ENCODE peak calls at places on chromosomes 13 and 19, in nine cellular contexts. One of them, this sample, is unnamed.

GRCh38 chr19:18173572-18174294 is at the start of gene IFI30:
- DNase-seq in aorta: peak; percentile 90
- DNase-seq in mesendoderm: peak; percentile 77
- DNase-seq in heart left ventricle: peak; percentile 74
- DNase-seq in body of pancreas: peak; percentile 94
- DNase-seq in CD8-positive, alpha-beta T cell: peak; percentile 73
- DNase-seq in transverse colon: peak; percentile 88
- DNase-seq in tibial artery: peak; percentile 90
- DNase-seq in adrenal gland: peak; percentile 85
- DNase-seq in this sample: peak; percentile 75

GRCh38 chr19:21256722-21257121 is 72.5 kb downstream of the ZNF708 start:
- DNase-seq in aorta: no peak
- DNase-seq in mesendoderm: peak; percentile 77
- DNase-seq in heart left ventricle: no peak
- DNase-seq in body of pancreas: peak; percentile 3
- DNase-seq in CD8-positive, alpha-beta T cell: no peak
- DNase-seq in transverse colon: no peak
- DNase-seq in tibial artery: no peak
- DNase-seq in adrenal gland: no peak
- DNase-seq in this sample: no peak

GRCh38 chr19:2540646-2541454 is 64.9 kb downstream of the GADD45B start:
- DNase-seq in aorta: peak; percentile 92
- DNase-seq in mesendoderm: peak; percentile 100
- DNase-seq in heart left ventricle: peak; percentile 95
- DNase-seq in body of pancreas: peak; percentile 90
- DNase-seq in CD8-positive, alpha-beta T cell: no peak
- DNase-seq in transverse colon: peak; percentile 82
- DNase-seq in tibial artery: peak; percentile 93
- DNase-seq in adrenal gland: no peak
- DNase-seq in this sample: peak; percentile 89

GRCh38 chr19:15466851-15467733 is 2.7 kb upstream of the RASAL3 start:
- DNase-seq in aorta: peak; percentile 32
- DNase-seq in mesendoderm: no peak
- DNase-seq in heart left ventricle: no peak
- DNase-seq in body of pancreas: no peak
- DNase-seq in CD8-positive, alpha-beta T cell: peak; percentile 68
- DNase-seq in transverse colon: peak; percentile 23
- DNase-seq in tibial artery: no peak
- DNase-seq in adrenal gland: no peak
- DNase-seq in this sample: no peak

GRCh38 chr19:53158119-53158656 is 665 bp downstream of the ZNF347 start:
- DNase-seq in aorta: peak; percentile 49
- DNase-seq in mesendoderm: peak; percentile 70
- DNase-seq in heart left ventricle: peak; percentile 42
- DNase-seq in body of pancreas: peak; percentile 31
- DNase-seq in CD8-positive, alpha-beta T cell: peak; percentile 53
- DNase-seq in transverse colon: peak; percentile 39
- DNase-seq in tibial artery: peak; percentile 65
- DNase-seq in adrenal gland: peak; percentile 48
- DNase-seq in this sample: peak; percentile 47

GRCh38 chr13:99647593-99647980 is 146.3 kb downstream of the TM9SF2 start:
- DNase-seq in aorta: no peak
- DNase-seq in mesendoderm: no peak
- DNase-seq in heart left ventricle: no peak
- DNase-seq in body of pancreas: no peak
- DNase-seq in CD8-positive, alpha-beta T cell: no peak
- DNase-seq in transverse colon: no peak
- DNase-seq in tibial artery: no peak
- DNase-seq in adrenal gland: no peak
- DNase-seq in this sample: no peak

GRCh38 chr13:93824286-93824685 is 597.7 kb downstream of the GPC6 start:
- DNase-seq in aorta: no peak
- DNase-seq in mesendoderm: peak; percentile 92
- DNase-seq in heart left ventricle: no peak
- DNase-seq in body of pancreas: no peak
- DNase-seq in CD8-positive, alpha-beta T cell: no peak
- DNase-seq in transverse colon: no peak
- DNase-seq in tibial artery: no peak
- DNase-seq in adrenal gland: no peak
- DNase-seq in this sample: no peak

GRCh38 chr13:91863699-91864098 is 465.3 kb downstream of the GPC5 start:
- DNase-seq in aorta: no peak
- DNase-seq in mesendoderm: no peak
- DNase-seq in heart left ventricle: no peak
- DNase-seq in body of pancreas: no peak
- DNase-seq in CD8-positive, alpha-beta T cell: no peak
- DNase-seq in transverse colon: no peak
- DNase-seq in tibial artery: no peak
- DNase-seq in adrenal gland: no peak
- DNase-seq in this sample: no peak

GRCh38 chr19:18781047-18781600 is 10.0 kb downstream of the COMP start:
- DNase-seq in aorta: no peak
- DNase-seq in mesendoderm: no peak
- DNase-seq in heart left ventricle: no peak
- DNase-seq in body of pancreas: no peak
- DNase-seq in CD8-positive, alpha-beta T cell: no peak
- DNase-seq in transverse colon: no peak
- DNase-seq in tibial artery: no peak
- DNase-seq in adrenal gland: no peak
- DNase-seq in this sample: no peak

GRCh38 chr19:35753634-35754364 is 3.0 kb downstream of the HSPB6 start:
- DNase-seq in aorta: no peak
- DNase-seq in mesendoderm: no peak
- DNase-seq in heart left ventricle: peak; percentile 42
- DNase-seq in body of pancreas: no peak
- DNase-seq in CD8-positive, alpha-beta T cell: no peak
- DNase-seq in transverse colon: peak; percentile 9
- DNase-seq in tibial artery: no peak
- DNase-seq in adrenal gland: no peak
- DNase-seq in this sample: no peak

GRCh38 chr19:35404879-35405622 is 34.2 kb downstream of the GPR42 start:
- DNase-seq in aorta: no peak
- DNase-seq in mesendoderm: peak; percentile 97
- DNase-seq in heart left ventricle: peak; percentile 55
- DNase-seq in body of pancreas: peak; percentile 53
- DNase-seq in CD8-positive, alpha-beta T cell: no peak
- DNase-seq in transverse colon: peak; percentile 51
- DNase-seq in tibial artery: no peak
- DNase-seq in adrenal gland: peak; percentile 35
- DNase-seq in this sample: no peak

GRCh38 chr19:46637224-46637623 is 1.2 kb upstream of the GNG8 start:
- DNase-seq in aorta: no peak
- DNase-seq in mesendoderm: no peak
- DNase-seq in heart left ventricle: no peak
- DNase-seq in body of pancreas: no peak
- DNase-seq in CD8-positive, alpha-beta T cell: no peak
- DNase-seq in transverse colon: no peak
- DNase-seq in tibial artery: no peak
- DNase-seq in adrenal gland: no peak
- DNase-seq in this sample: no peak

GRCh38 chr19:45154064-45154827 is 6.5 kb downstream of the NKPD1 start:
- DNase-seq in aorta: no peak
- DNase-seq in mesendoderm: peak; percentile 42
- DNase-seq in heart left ventricle: peak; percentile 79
- DNase-seq in body of pancreas: peak; percentile 13
- DNase-seq in CD8-positive, alpha-beta T cell: no peak
- DNase-seq in transverse colon: no peak
- DNase-seq in tibial artery: no peak
- DNase-seq in adrenal gland: peak; percentile 66
- DNase-seq in this sample: no peak
- H3K4me3 ChIP-seq in aorta: no peak overlapping the region
- H3K4me3 ChIP-seq in mesendoderm: no peak overlapping the region
- H3K4me3 ChIP-seq in heart left ventricle: peak overlapping the region; percentile 35
- H3K4me3 ChIP-seq in body of pancreas: no peak overlapping the region
- H3K4me3 ChIP-seq in CD8-positive, alpha-beta T cell: no peak overlapping the region
- H3K4me3 ChIP-seq in transverse colon: no peak overlapping the region
- H3K4me3 ChIP-seq in tibial artery: no peak overlapping the region
- H3K4me3 ChIP-seq in adrenal gland: no peak overlapping the region
- H3K4me3 ChIP-seq in this sample: peak overlapping the region; percentile 37

DNA sequence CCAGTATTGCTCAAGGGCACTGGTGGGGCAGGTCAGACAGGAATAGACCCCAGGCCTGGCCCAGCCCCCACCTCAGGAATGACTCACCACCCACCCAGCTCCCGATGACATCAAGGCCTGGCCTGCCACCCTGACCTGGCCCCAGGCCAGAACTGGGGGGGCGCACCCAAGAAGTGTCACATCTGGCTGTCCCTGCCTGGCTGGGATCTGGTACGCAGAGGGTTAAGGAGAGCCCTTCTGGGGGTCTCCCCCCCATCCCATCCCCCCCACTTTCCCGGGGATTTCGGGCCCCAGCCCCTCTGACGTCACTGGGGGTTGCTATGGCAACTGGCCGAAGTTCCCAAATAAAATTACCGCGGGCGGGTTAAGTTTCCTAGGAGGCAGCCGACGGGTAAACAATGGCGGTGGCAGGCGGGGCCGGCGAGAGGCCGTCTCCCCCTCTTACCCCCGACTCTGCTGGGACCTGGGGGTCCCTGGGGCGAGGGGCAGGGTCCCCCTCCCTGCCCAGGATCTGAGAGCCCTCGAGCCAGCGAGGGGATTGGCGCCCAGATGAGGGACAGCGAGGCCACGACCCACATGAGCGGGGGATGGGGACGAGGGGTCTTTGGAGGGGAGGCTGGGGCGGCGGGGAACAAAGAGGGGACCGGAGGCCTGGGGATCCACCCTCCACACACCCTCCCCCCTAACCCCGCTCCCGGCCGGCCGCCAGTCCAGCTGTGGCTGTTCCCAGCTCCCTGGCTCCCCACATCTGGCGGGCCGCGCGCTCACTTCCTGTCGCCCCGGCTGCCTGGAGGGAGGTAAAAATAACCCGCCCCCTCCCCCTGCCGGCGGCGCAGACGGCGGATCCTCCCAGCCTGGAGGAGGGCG is 29.7 kb upstream of the NANOS3 start:
- DNase-seq in aorta: peak; percentile 97
- DNase-seq in mesendoderm: peak; percentile 97
- DNase-seq in heart left ventricle: peak; percentile 98
- DNase-seq in body of pancreas: peak; percentile 96
- DNase-seq in CD8-positive, alpha-beta T cell: peak; percentile 83
- DNase-seq in transverse colon: peak; percentile 93
- DNase-seq in tibial artery: peak; percentile 98
- DNase-seq in adrenal gland: peak; percentile 91
- DNase-seq in this sample: peak; percentile 98
- H3K4me1 ChIP-seq in aorta: no peaks in the 10 kb centered on the region
- H3K4me1 ChIP-seq in mesendoderm: peaks cover 7% of the 10 kb centered on the region
- H3K4me1 ChIP-seq in heart left ventricle: peaks cover 66% of the 10 kb centered on the region
- H3K4me1 ChIP-seq in body of pancreas: peaks cover 69% of the 10 kb centered on the region
- H3K4me1 ChIP-seq in CD8-positive, alpha-beta T cell: peaks cover 61% of the 10 kb centered on the region
- H3K4me1 ChIP-seq in transverse colon: peaks cover 49% of the 10 kb centered on the region
- H3K4me1 ChIP-seq in tibial artery: peaks cover 9% of the 10 kb centered on the region
- H3K4me1 ChIP-seq in adrenal gland: peaks cover 47% of the 10 kb centered on the region
- H3K4me1 ChIP-seq in this sample: peaks cover 62% of the 10 kb centered on the region

GRCh38 chr19:7905859-7906258 is 2.2 kb downstream of the MAP2K7 start:
- DNase-seq in aorta: peak; percentile 47
- DNase-seq in mesendoderm: no peak
- DNase-seq in heart left ventricle: peak; percentile 20
- DNase-seq in body of pancreas: no peak
- DNase-seq in CD8-positive, alpha-beta T cell: no peak
- DNase-seq in transverse colon: peak; percentile 6
- DNase-seq in tibial artery: no peak
- DNase-seq in adrenal gland: no peak
- DNase-seq in this sample: no peak

GRCh38 chr19:7903244-7904073 is at the start of gene MAP2K7:
- DNase-seq in aorta: peak; percentile 100
- DNase-seq in mesendoderm: peak; percentile 99
- DNase-seq in heart left ventricle: peak; percentile 100
- DNase-seq in body of pancreas: peak; percentile 99
- DNase-seq in CD8-positive, alpha-beta T cell: peak; percentile 100
- DNase-seq in transverse colon: peak; percentile 100
- DNase-seq in tibial artery: peak; percentile 100
- DNase-seq in adrenal gland: peak; percentile 100
- DNase-seq in this sample: peak; percentile 100

GRCh38 chr19:7904074-7905020 is 670 bp downstream of the MAP2K7 start:
- DNase-seq in aorta: no peak
- DNase-seq in mesendoderm: peak; percentile 46
- DNase-seq in heart left ventricle: peak; percentile 68
- DNase-seq in body of pancreas: peak; percentile 55
- DNase-seq in CD8-positive, alpha-beta T cell: no peak
- DNase-seq in transverse colon: peak; percentile 62
- DNase-seq in tibial artery: peak; percentile 81
- DNase-seq in adrenal gland: peak; percentile 78
- DNase-seq in this sample: no peak

GRCh38 chr19:7907122-7907521 is 3.4 kb downstream of the MAP2K7 start:
- DNase-seq in aorta: no peak
- DNase-seq in mesendoderm: no peak
- DNase-seq in heart left ventricle: no peak
- DNase-seq in body of pancreas: no peak
- DNase-seq in CD8-positive, alpha-beta T cell: no peak
- DNase-seq in transverse colon: peak; percentile 7
- DNase-seq in tibial artery: no peak
- DNase-seq in adrenal gland: peak; percentile 22
- DNase-seq in this sample: no peak

GRCh38 chr19:7905298-7905697 is 1.6 kb downstream of the MAP2K7 start:
- DNase-seq in aorta: peak; percentile 50
- DNase-seq in mesendoderm: no peak
- DNase-seq in heart left ventricle: peak; percentile 28
- DNase-seq in body of pancreas: no peak
- DNase-seq in CD8-positive, alpha-beta T cell: no peak
- DNase-seq in transverse colon: peak; percentile 7
- DNase-seq in tibial artery: no peak
- DNase-seq in adrenal gland: peak; percentile 42
- DNase-seq in this sample: no peak
- H3K4me3 ChIP-seq in aorta: no peak overlapping the region
- H3K4me3 ChIP-seq in mesendoderm: no peak overlapping the region
- H3K4me3 ChIP-seq in heart left ventricle: peak overlapping the region; percentile 88
- H3K4me3 ChIP-seq in body of pancreas: no peak overlapping the region
- H3K4me3 ChIP-seq in CD8-positive, alpha-beta T cell: no peak overlapping the region
- H3K4me3 ChIP-seq in transverse colon: no peak overlapping the region
- H3K4me3 ChIP-seq in tibial artery: no peak overlapping the region
- H3K4me3 ChIP-seq in adrenal gland: no peak overlapping the region
- H3K4me3 ChIP-seq in this sample: peak overlapping the region; percentile 87

DNA sequence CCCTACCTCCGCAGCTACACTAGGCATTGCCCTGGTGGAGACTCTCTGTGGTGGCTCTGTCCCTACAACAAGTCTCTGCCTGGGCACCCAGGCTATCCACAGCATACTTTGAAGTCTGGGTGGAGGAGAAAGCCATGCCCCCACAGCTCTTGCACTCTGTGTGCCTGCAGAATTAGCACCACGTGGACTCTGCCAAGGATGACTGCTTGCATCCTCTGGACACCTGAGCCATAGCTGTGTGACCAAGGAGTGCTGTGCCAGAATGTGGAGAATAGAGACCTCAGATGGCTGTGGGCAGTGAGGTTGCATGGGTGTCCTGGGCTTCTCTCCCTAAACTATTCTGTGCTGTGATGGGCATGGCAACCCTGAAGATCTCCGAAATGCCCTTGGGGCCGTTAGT is 21.2 kb upstream of the MCF2L start:
- DNase-seq in aorta: no peak
- DNase-seq in mesendoderm: no peak
- DNase-seq in heart left ventricle: no peak
- DNase-seq in body of pancreas: no peak
- DNase-seq in CD8-positive, alpha-beta T cell: no peak
- DNase-seq in transverse colon: no peak
- DNase-seq in tibial artery: peak; percentile 34
- DNase-seq in adrenal gland: no peak
- DNase-seq in this sample: no peak
- H3K4me1 ChIP-seq in aorta: no peaks in the 10 kb centered on the region
- H3K4me1 ChIP-seq in mesendoderm: no peaks in the 10 kb centered on the region
- H3K4me1 ChIP-seq in heart left ventricle: peaks cover 11% of the 10 kb centered on the region
- H3K4me1 ChIP-seq in body of pancreas: peaks cover 29% of the 10 kb centered on the region
- H3K4me1 ChIP-seq in CD8-positive, alpha-beta T cell: peaks cover 3% of the 10 kb centered on the region
- H3K4me1 ChIP-seq in transverse colon: no peaks in the 10 kb centered on the region
- H3K4me1 ChIP-seq in tibial artery: no peaks in the 10 kb centered on the region
- H3K4me1 ChIP-seq in adrenal gland: peaks cover 9% of the 10 kb centered on the region
- H3K4me1 ChIP-seq in this sample: peaks cover 4% of the 10 kb centered on the region